ENCODE peak calls at places on chromosomes 11 and 22, in seven cellular contexts. M, O, L, B, J, F and W are unnamed samples.

GRCh38 chr11:7514099-7514725 is 413 bp downstream of the PPFIBP2 start:
- DNase-seq in M (peak; percentile 13), O (no peak), L (no peak), B (no peak), J (no peak), F (peak; percentile 48), W (no peak)

GRCh38 chr11:132064987-132065620 is 694.7 kb downstream of the NTM start:
- DNase-seq in M (peak; percentile 100), O (peak; percentile 100), L (peak; percentile 98), B (peak; percentile 1), J (no peak), F (no peak), W (peak; percentile 100)

GRCh38 chr22:27672721-27673387 is 128.7 kb downstream of the MN1 start:
- DNase-seq in M (no peak), O (no peak), L (no peak), B (no peak), J (no peak), F (no peak), W (no peak)

GRCh38 chr11:83241291-83241946 is 44.7 kb downstream of the CCDC90B start:
- DNase-seq in M (peak; percentile 78), O (peak; percentile 77), L (peak; percentile 59), B (peak; percentile 76), J (peak; percentile 41), F (peak; percentile 81), W (peak; percentile 64)

GRCh38 chr11:68551223-68551622 is 90.7 kb downstream of the PPP6R3 start:
- DNase-seq in M (no peak), O (no peak), L (no peak), B (no peak), J (no peak), F (no peak), W (no peak)

GRCh38 chr11:132022718-132023117 is 652.3 kb downstream of the NTM start:
- DNase-seq in M (no peak), O (peak; percentile 89), L (no peak), B (no peak), J (no peak), F (no peak), W (peak; percentile 87)

GRCh38 chr22:25742918-25743708 is 1.1 kb downstream of the MYO18B start:
- DNase-seq in M (no peak), O (no peak), L (no peak), B (no peak), J (no peak), F (no peak), W (no peak)

GRCh38 chr22:39868741-39869140 is 24.8 kb downstream of the ENTHD1 start:
- DNase-seq in M (no peak), O (peak; percentile 6), L (no peak), B (no peak), J (no peak), F (no peak), W (no peak)

GRCh38 chr11:12329797-12330196 is 47.6 kb upstream of the PARVA start:
- DNase-seq in M (no peak), O (peak; percentile 10), L (no peak), B (no peak), J (no peak), F (no peak), W (no peak)

GRCh38 chr22:40525250-40525884 is 111.2 kb downstream of the MRTFA start:
- DNase-seq in M (peak; percentile 45), O (no peak), L (peak; percentile 20), B (peak; percentile 65), J (no peak), F (peak; percentile 87), W (no peak)

GRCh38 chr11:84398017-84398626 is 1112.0 kb upstream of the CCDC90B start:
- DNase-seq in M (peak; percentile 24), O (peak; percentile 16), L (peak; percentile 4), B (peak; percentile 50), J (no peak), F (peak; percentile 71), W (peak; percentile 4)

GRCh38 chr11:95647805-95648379 is 141.7 kb downstream of the FAM76B start:
- DNase-seq in M (peak; percentile 10), O (no peak), L (no peak), B (no peak), J (no peak), F (no peak), W (no peak)

GRCh38 chr11:67406420-67406968 is 2.6 kb downstream of the TBC1D10C start:
- DNase-seq in M (no peak), O (no peak), L (no peak), B (no peak), J (no peak), F (no peak), W (no peak)

GRCh38 chr11:88169481-88169880 is 5.8 kb downstream of the RAB38 start:
- DNase-seq in M (no peak), O (no peak), L (peak; percentile 68), B (no peak), J (no peak), F (no peak), W (no peak)

GRCh38 chr11:90256404-90257157 is 33.7 kb upstream of the CHORDC1 start:
- DNase-seq in M (no peak), O (no peak), L (no peak), B (no peak), J (no peak), F (no peak), W (no peak)

GRCh38 chr11:125224391-125225015 is 60.0 kb downstream of the PKNOX2 start:
- DNase-seq in M (peak; percentile 27), O (peak; percentile 14), L (peak; percentile 4), B (no peak), J (no peak), F (no peak), W (no peak)

GRCh38 chr22:20663137-20663828 is 110.6 kb upstream of the SERPIND1 start:
- DNase-seq in M (peak; percentile 39), O (no peak), L (peak; percentile 45), B (no peak), J (no peak), F (no peak), W (no peak)

GRCh38 chr22:26632422-26633155 is 10.8 kb downstream of the CRYBA4 start:
- DNase-seq in M (no peak), O (no peak), L (no peak), B (no peak), J (no peak), F (no peak), W (no peak)

GRCh38 chr22:41479671-41480396 is 10.9 kb downstream of the ACO2 start:
- DNase-seq in M (peak; percentile 59), O (peak; percentile 72), L (no peak), B (no peak), J (peak; percentile 83), F (peak; percentile 70), W (peak; percentile 58)

GRCh38 chr11:69050592-69051380 is 2.1 kb downstream of the TPCN2 start:
- DNase-seq in M (no peak), O (no peak), L (no peak), B (no peak), J (no peak), F (peak; percentile 78), W (no peak)

GRCh38 chr11:117625237-117625636 is 171.8 kb downstream of the DSCAML1 start:
- DNase-seq in M (no peak), O (no peak), L (no peak), B (no peak), J (no peak), F (peak; percentile 42), W (no peak)

GRCh38 chr11:68528630-68529029 is 68.1 kb downstream of the PPP6R3 start:
- DNase-seq in M (peak; percentile 53), O (no peak), L (no peak), B (no peak), J (no peak), F (no peak), W (no peak)

GRCh38 chr11:31442086-31442485 is 67.3 kb downstream of the IMMP1L start:
- DNase-seq in M (no peak), O (no peak), L (no peak), B (no peak), J (no peak), F (no peak), W (no peak)

GRCh38 chr11:104700609-104701008 is 197.7 kb downstream of the CASP12 start:
- DNase-seq in M (peak; percentile 60), O (peak; percentile 97), L (peak; percentile 56), B (no peak), J (no peak), F (no peak), W (peak; percentile 97)

GRCh38 chr11:117361432-117361831 is 33.8 kb downstream of the CEP164 start:
- DNase-seq in M (no peak), O (no peak), L (no peak), B (no peak), J (no peak), F (no peak), W (no peak)

DNA sequence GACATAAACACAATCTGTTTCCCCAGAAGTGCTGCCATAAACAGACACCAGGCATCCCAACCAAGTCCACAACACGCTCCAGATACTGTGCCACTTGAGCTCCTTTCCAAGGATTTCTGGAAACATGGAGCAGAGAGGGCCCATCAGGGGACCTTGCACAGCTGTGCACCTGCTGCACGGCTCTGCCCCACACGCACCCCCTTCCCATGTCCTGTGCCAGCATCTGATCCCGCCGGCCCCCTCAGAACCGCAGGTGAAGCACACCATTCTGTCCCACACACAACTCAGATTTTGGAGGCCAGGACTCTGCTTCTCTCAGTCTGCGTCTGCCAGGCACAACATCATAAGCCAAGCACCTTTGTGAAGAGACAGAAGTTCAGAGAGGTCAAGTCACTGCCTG is 856.2 kb downstream of the TBC1D22A start:
- DNase-seq in M (no peak), O (no peak), L (no peak), B (no peak), J (no peak), F (no peak), W (no peak)
- H3K9me3 ChIP-seq in M (no peaks in the 10 kb centered on the region), O (no peaks in the 10 kb centered on the region), L (peaks cover 58% of the 10 kb centered on the region), B (no peaks in the 10 kb centered on the region), J (peaks cover 5% of the 10 kb centered on the region), F (no peaks in the 10 kb centered on the region), W (peaks cover 16% of the 10 kb centered on the region)

DNA sequence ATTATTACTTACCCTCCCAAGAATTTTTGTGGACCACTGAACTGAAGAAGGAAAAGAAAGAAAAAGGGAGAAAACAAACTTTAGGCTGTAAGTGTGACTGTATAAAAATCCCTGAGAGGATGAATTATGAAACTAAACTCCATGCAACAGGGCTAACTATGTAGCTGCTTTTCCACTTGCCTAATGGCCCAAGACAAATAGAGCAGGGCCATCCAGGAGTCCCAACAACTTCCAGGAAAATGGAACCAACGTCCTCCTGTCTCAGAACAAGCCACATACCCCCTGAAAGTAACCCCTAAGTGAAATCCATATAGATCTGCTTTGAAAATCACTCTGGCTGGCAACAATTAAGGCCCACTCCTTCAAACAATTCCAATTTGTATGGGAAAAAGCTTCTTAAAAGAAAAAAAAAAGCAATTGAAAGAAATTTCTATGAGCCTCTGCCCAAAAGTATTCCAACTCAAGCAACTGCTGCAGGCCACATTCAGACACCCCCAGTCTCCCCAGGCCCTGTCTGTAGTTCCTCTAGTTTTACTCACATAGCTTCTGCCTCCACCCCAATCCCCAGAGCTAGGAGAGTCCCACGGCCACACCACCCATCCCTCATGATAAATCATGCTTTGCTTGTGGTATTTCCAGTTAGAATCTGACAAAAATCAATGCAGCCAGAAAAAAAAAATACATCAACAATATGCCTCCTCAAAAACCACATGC is 12.7 kb downstream of the RBFOX2 start:
- DNase-seq in M (no peak), O (peak; percentile 62), L (no peak), B (no peak), J (no peak), F (peak; percentile 53), W (peak; percentile 46)
- H3K4me2 ChIP-seq in M (no peak overlapping the region), O (peak overlapping the region; percentile 26), L (no peak overlapping the region), B (no peak overlapping the region), J (no peak overlapping the region), F (peak overlapping the region; percentile 84), W (no peak overlapping the region)

GRCh38 chr22:33789690-33790253 is 130.5 kb downstream of the LARGE1 start:
- DNase-seq in M (no peak), O (no peak), L (no peak), B (no peak), J (no peak), F (no peak), W (no peak)
- H3K9me3 ChIP-seq in M (peaks cover 10% of the 10 kb centered on the region), O (no peaks in the 10 kb centered on the region), L (peaks cover 35% of the 10 kb centered on the region), B (peaks cover 14% of the 10 kb centered on the region), J (peaks cover 5% of the 10 kb centered on the region), F (no peaks in the 10 kb centered on the region), W (peaks cover 8% of the 10 kb centered on the region)

GRCh38 chr22:45553333-45554039 is 50.8 kb downstream of the FBLN1 start:
- DNase-seq in M (peak; percentile 85), O (peak; percentile 87), L (peak; percentile 80), B (peak; percentile 82), J (peak; percentile 83), F (peak; percentile 86), W (peak; percentile 84)
- H3K4me2 ChIP-seq in M (peak overlapping the region; percentile 20), O (peak overlapping the region; percentile 65), L (peak overlapping the region; percentile 22), B (peak overlapping the region; percentile 63), J (no peak overlapping the region), F (no peak overlapping the region), W (peak overlapping the region; percentile 71)